ENCODE peak calls at places on chromosomes 5 and 9, in ten cellular contexts. L, E, P, J, X, B, T, O, U and Q are unnamed samples.

GRCh38 chr9:6090272-6090671 is 74.8 kb upstream of the RANBP6 start:
- DNase-seq in L (no peak), E (no peak), P (no peak), J (no peak), X (no peak), B (no peak), T (no peak), O (no peak), U (peak), Q (no peak)

GRCh38 chr5:125560476-125561225 is 814.2 kb upstream of the ZNF608 start:
- DNase-seq in L (no peak), E (no peak), P (no peak), J (no peak), X (peak), B (no peak), T (no peak), O (no peak), U (no peak), Q (no peak)

GRCh38 chr9:35611230-35611797 is 6.3 kb downstream of the TESK1 start:
- DNase-seq in L (no peak), E (peak), P (peak), J (no peak), X (peak), B (peak), T (no peak), O (peak), U (no peak), Q (no peak)

GRCh38 chr9:91004484-91004883 is 202.9 kb downstream of the SYK start:
- DNase-seq in L (no peak), E (no peak), P (no peak), J (no peak), X (no peak), B (no peak), T (no peak), O (no peak), U (no peak), Q (no peak)

GRCh38 chr5:100852051-100852450 is 51.0 kb downstream of the ST8SIA4 start:
- DNase-seq in L (no peak), E (no peak), P (no peak), J (no peak), X (no peak), B (no peak), T (no peak), O (no peak), U (no peak), Q (no peak)

GRCh38 chr5:132962429-132962928 is 955 bp downstream of the AFF4 start:
- DNase-seq in L (no peak), E (peak), P (peak), J (peak), X (peak), B (no peak), T (no peak), O (no peak), U (no peak), Q (no peak)

GRCh38 chr9:130997925-130998595 is 10.9 kb upstream of the LAMC3 start:
- DNase-seq in L (peak), E (peak), P (peak), J (peak), X (peak), B (no peak), T (no peak), O (peak), U (peak), Q (no peak)

GRCh38 chr9:27086818-27087680 is 22.0 kb upstream of the TEK start:
- DNase-seq in L (no peak), E (no peak), P (peak), J (no peak), X (no peak), B (no peak), T (no peak), O (no peak), U (no peak), Q (no peak)

GRCh38 chr9:129435996-129436676 is 184.8 kb downstream of the C9orf50 start:
- DNase-seq in L (no peak), E (peak), P (no peak), J (no peak), X (no peak), B (no peak), T (no peak), O (no peak), U (peak), Q (no peak)

GRCh38 chr9:94808926-94809700 is 82.6 kb downstream of the AOPEP start:
- DNase-seq in L (no peak), E (no peak), P (no peak), J (no peak), X (no peak), B (no peak), T (no peak), O (no peak), U (no peak), Q (no peak)

GRCh38 chr5:102152906-102153787 is 142.9 kb downstream of the SLCO4C1 start:
- DNase-seq in L (no peak), E (peak), P (peak), J (peak), X (peak), B (no peak), T (no peak), O (no peak), U (no peak), Q (no peak)

GRCh38 chr5:167167191-167167590 is 1124.3 kb upstream of the WWC1 start:
- DNase-seq in L (no peak), E (no peak), P (no peak), J (no peak), X (no peak), B (no peak), T (no peak), O (no peak), U (no peak), Q (no peak)

DNA sequence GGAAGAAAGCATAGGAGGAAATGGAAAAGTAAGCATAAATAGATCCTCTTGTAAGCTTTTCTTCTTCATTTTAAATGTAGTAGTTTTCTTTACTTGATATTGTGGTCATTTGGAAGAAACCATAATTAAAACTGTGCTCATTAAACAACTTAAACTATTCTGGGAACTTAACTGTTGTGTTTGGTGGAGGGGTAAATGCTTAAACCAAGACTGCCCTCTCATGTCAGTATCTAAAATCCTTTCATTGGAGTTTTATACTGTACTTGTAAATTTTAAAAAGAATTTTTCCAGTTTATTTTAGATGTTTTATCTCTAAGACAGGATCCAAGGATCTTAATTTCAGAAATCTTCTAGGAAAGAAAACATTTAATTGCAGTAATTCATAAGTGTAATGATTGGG is 41.4 kb downstream of the MAP3K1 start:
- DNase-seq in L (no peak), E (no peak), P (no peak), J (no peak), X (no peak), B (no peak), T (no peak), O (no peak), U (no peak), Q (no peak)
- TF ChIP-seq CTCF in L (no peak), E (no peak), P (no peak), J (no peak), X (no peak), B (no peak), T (peak), O (no peak), U (no peak), Q (peak)

GRCh38 chr5:154198611-154199230 is 8.2 kb downstream of the GALNT10 start:
- DNase-seq in L (no peak), E (peak), P (peak), J (no peak), X (no peak), B (no peak), T (no peak), O (no peak), U (no peak), Q (no peak)

GRCh38 chr5:154199263-154199662 is 8.7 kb downstream of the GALNT10 start:
- DNase-seq in L (no peak), E (no peak), P (no peak), J (no peak), X (no peak), B (no peak), T (no peak), O (no peak), U (no peak), Q (no peak)

GRCh38 chr5:154194348-154195329 is 4.1 kb downstream of the GALNT10 start:
- DNase-seq in L (no peak), E (peak), P (no peak), J (no peak), X (no peak), B (no peak), T (no peak), O (peak), U (no peak), Q (no peak)

GRCh38 chr5:154197801-154198461 is 7.4 kb downstream of the GALNT10 start:
- DNase-seq in L (peak), E (no peak), P (peak), J (no peak), X (no peak), B (no peak), T (no peak), O (peak), U (no peak), Q (no peak)

DNA sequence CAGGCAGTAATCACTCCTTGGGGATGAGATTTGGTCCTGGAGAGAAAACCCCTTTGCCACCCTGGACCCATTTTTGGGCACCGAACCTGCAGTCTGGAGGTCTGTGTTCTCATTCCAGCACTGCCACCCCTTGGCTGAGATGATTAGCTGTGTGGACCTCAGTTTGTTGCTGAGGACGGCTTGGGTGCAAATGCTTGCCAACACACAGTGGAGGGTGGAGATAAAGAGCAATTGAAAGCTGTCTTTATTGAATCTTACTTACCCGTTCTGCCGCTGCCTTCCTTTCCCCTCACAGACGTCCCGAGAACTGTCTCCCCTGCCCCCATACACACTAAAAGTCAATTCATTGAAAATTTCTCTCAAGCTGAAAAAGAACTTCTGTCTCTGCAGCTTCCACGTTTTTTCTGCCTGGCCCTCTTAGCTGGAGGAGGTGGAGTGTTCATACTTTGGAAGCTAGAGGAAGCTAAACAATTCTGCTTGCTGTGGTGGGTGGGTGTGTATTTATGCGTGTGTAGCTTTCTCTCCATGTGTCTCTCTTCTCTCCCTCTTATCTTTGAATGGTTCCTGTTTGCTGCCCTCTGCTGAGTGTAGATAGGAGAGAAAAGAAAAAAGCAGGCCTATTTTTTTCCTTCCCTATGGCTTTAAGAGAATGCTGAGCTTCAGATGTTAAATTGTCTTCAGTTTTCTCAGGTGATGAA is 6.6 kb downstream of the GALNT10 start:
- DNase-seq in L (no peak), E (no peak), P (peak), J (no peak), X (peak), B (no peak), T (no peak), O (no peak), U (no peak), Q (no peak)
- TF ChIP-seq CTCF in L (peak), E (peak), P (peak), J (no peak), X (peak), B (no peak), T (peak), O (no peak), U (peak), Q (peak)

GRCh38 chr5:36214434-36214833 is 27.3 kb downstream of the NADK2 start:
- DNase-seq in L (no peak), E (no peak), P (no peak), J (no peak), X (no peak), B (no peak), T (no peak), O (no peak), U (no peak), Q (no peak)
- TF ChIP-seq CTCF in L (peak), E (peak), P (no peak), J (no peak), X (no peak), B (no peak), T (peak), O (no peak), U (no peak), Q (peak)

DNA sequence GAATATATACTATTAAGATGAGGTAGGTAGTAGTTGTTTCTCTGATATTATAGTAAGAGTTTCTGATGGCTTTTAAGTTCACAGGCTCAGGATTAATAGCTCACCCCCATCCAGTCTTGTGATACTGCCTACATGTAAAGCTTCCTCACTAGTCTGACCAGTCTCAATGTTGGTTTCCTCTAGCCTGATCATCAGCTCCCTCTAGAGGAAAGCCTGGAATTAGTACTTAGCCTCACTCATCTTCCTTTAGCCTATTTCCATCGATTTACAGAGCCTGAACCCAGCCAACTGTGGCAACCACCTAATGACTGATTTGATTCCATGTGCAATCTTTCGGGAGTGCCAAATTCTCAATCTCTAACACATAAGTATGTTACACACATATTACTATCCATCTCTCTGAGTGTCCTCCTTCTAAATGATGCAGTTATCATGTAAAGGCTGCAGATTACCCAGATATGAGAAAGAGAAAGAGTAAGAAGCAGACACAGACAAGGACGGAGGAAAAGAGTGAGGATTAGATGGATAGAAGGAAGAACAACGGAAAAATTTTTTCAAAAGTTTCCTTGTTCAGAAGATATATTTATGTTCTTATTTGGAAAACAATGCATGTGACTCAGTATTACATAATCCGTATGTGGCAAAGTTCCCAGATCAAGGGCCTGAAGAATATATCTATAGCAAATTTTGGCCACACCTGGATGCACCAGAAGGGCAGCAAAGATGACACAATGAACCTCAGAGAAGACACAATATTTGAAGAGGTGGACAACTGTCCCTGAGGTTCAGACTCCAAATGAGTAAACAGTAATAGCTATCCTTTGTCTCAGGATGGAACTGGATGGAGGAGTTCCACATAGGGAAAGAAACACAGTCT is 333.7 kb downstream of the ELAVL2 start:
- DNase-seq in L (no peak), E (peak), P (peak), J (peak), X (peak), B (no peak), T (no peak), O (no peak), U (no peak), Q (no peak)
- TF ChIP-seq CTCF in L (peak), E (peak), P (peak), J (peak), X (peak), B (peak), T (peak), O (peak), U (peak), Q (peak)